ENCODE peak calls at places on chromosomes 3 and 15, in nine cellular contexts. O, D, Q, T, C, V, K, R and A are unnamed samples.

GRCh38 chr15:89052474-89052873 is 35.8 kb upstream of the ABHD2 start:
- DNase-seq in O (no peak), D (peak; percentile 51), Q (no peak), T (no peak), C (peak; percentile 95), V (peak; percentile 96), K (no peak), R (no peak), A (peak; percentile 98)

GRCh38 chr3:182486459-182486858 is 306.8 kb upstream of the ATP11B start:
- DNase-seq in O (peak; percentile 16), D (no peak), Q (no peak), T (no peak), C (no peak), V (no peak), K (no peak), R (no peak), A (no peak)

GRCh38 chr3:103904991-103905390 is 1461.7 kb upstream of the ALCAM start:
- DNase-seq in O (no peak), D (no peak), Q (no peak), T (no peak), C (no peak), V (no peak), K (no peak), R (no peak), A (no peak)

GRCh38 chr15:45023659-45024320 is 795 bp downstream of the SORD start:
- DNase-seq in O (peak; percentile 54), D (peak; percentile 8), Q (no peak), T (no peak), C (peak; percentile 2), V (peak; percentile 2), K (no peak), R (no peak), A (no peak)

GRCh38 chr3:35970793-35971192 is 331.5 kb downstream of the ARPP21 start:
- DNase-seq in O (peak; percentile 44), D (no peak), Q (no peak), T (no peak), C (no peak), V (no peak), K (no peak), R (no peak), A (no peak)

GRCh38 chr15:74134387-74135027 is 4.1 kb downstream of the ISLR2 start:
- DNase-seq in O (no peak), D (no peak), Q (peak; percentile 78), T (no peak), C (no peak), V (no peak), K (no peak), R (no peak), A (no peak)

GRCh38 chr15:94411279-94411678 is 179.9 kb downstream of the MCTP2 start:
- DNase-seq in O (no peak), D (no peak), Q (no peak), T (no peak), C (no peak), V (no peak), K (no peak), R (no peak), A (no peak)

GRCh38 chr3:23113455-23114171 is 89.5 kb upstream of the UBE2E2 start:
- DNase-seq in O (peak; percentile 89), D (peak; percentile 91), Q (no peak), T (no peak), C (peak; percentile 24), V (peak; percentile 60), K (no peak), R (no peak), A (peak; percentile 39)

GRCh38 chr3:46896386-46896785 is 18.9 kb downstream of the PTH1R start:
- DNase-seq in O (no peak), D (no peak), Q (peak; percentile 55), T (no peak), C (no peak), V (no peak), K (no peak), R (no peak), A (no peak)

GRCh38 chr15:81088496-81088895 is 45.6 kb upstream of the CFAP161 start:
- DNase-seq in O (no peak), D (no peak), Q (no peak), T (no peak), C (no peak), V (no peak), K (no peak), R (no peak), A (no peak)

GRCh38 chr3:18445421-18446066 is 20.4 kb upstream of the SATB1 start:
- DNase-seq in O (no peak), D (no peak), Q (no peak), T (no peak), C (no peak), V (no peak), K (no peak), R (no peak), A (no peak)

GRCh38 chr3:132785292-132785691 is 63.1 kb upstream of the NPHP3 start:
- DNase-seq in O (no peak), D (peak; percentile 60), Q (no peak), T (no peak), C (no peak), V (peak; percentile 11), K (peak; percentile 53), R (no peak), A (no peak)

GRCh38 chr3:147838650-147839049 is 429.5 kb downstream of the ZIC1 start:
- DNase-seq in O (peak; percentile 18), D (peak; percentile 18), Q (no peak), T (no peak), C (no peak), V (peak; percentile 44), K (no peak), R (no peak), A (no peak)

GRCh38 chr3:169454823-169455222 is 208.7 kb downstream of the MECOM start:
- DNase-seq in O (peak; percentile 82), D (peak; percentile 97), Q (no peak), T (no peak), C (peak; percentile 16), V (peak; percentile 87), K (no peak), R (no peak), A (peak; percentile 58)

GRCh38 chr15:100944237-100944875 is 25.2 kb downstream of the LRRK1 start:
- DNase-seq in O (no peak), D (no peak), Q (no peak), T (no peak), C (no peak), V (peak; percentile 18), K (no peak), R (no peak), A (no peak)

GRCh38 chr3:77041756-77042155 is 1.9 kb downstream of the ROBO2 start:
- DNase-seq in O (no peak), D (no peak), Q (no peak), T (no peak), C (no peak), V (no peak), K (no peak), R (no peak), A (no peak)

GRCh38 chr3:77041156-77041696 is 1.3 kb downstream of the ROBO2 start:
- DNase-seq in O (no peak), D (no peak), Q (peak; percentile 13), T (no peak), C (no peak), V (no peak), K (no peak), R (no peak), A (no peak)

GRCh38 chr3:77039606-77040553 is at the start of gene ROBO2:
- DNase-seq in O (no peak), D (peak; percentile 2), Q (peak; percentile 42), T (peak; percentile 56), C (peak; percentile 14), V (peak; percentile 20), K (no peak), R (no peak), A (no peak)

GRCh38 chr3:77045686-77046085 is 5.8 kb downstream of the ROBO2 start:
- DNase-seq in O (no peak), D (no peak), Q (no peak), T (no peak), C (no peak), V (no peak), K (no peak), R (no peak), A (no peak)

GRCh38 chr3:77042892-77043291 is 3.0 kb downstream of the ROBO2 start:
- DNase-seq in O (peak; percentile 23), D (no peak), Q (no peak), T (no peak), C (no peak), V (no peak), K (no peak), R (no peak), A (no peak)
- TF ChIP-seq CTCF in O (peak; percentile 53), D (peak; percentile 6), Q (no peak), T (no peak), C (peak; percentile 51), V (no peak), K (peak; percentile 27), R (peak; percentile 15), A (peak; percentile 45)

DNA sequence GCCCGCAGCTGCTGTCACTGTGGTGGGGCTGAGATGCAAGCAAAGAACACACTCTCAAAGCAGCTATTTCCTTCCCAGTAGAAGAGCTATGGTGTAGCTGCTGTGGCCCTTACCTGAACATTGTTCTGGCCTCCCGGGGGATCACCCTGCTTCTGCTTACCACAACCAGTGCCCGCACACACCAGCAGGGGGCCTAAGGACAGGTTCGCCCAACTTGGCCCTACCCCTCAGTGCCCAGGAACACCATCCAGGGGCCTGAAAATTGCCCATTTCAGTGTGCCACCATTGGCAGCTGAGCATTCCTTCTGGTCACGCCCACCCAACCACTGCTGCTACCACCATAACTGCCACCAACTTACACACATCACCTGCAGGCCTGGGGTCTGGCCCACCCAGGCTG is 113.0 kb downstream of the TP63 start:
- DNase-seq in O (no peak), D (no peak), Q (no peak), T (no peak), C (no peak), V (no peak), K (no peak), R (no peak), A (no peak)
- TF ChIP-seq CTCF in O (peak; percentile 22), D (no peak), Q (no peak), T (no peak), C (peak; percentile 23), V (no peak), K (no peak), R (no peak), A (no peak)

GRCh38 chr3:30135190-30135589 is 471.2 kb upstream of the TGFBR2 start:
- DNase-seq in O (peak; percentile 48), D (no peak), Q (no peak), T (no peak), C (no peak), V (peak; percentile 39), K (no peak), R (peak; percentile 32), A (no peak)
- TF ChIP-seq CTCF in O (peak; percentile 63), D (no peak), Q (no peak), T (no peak), C (peak; percentile 17), V (peak; percentile 27), K (peak; percentile 15), R (peak; percentile 69), A (peak; percentile 22)

DNA sequence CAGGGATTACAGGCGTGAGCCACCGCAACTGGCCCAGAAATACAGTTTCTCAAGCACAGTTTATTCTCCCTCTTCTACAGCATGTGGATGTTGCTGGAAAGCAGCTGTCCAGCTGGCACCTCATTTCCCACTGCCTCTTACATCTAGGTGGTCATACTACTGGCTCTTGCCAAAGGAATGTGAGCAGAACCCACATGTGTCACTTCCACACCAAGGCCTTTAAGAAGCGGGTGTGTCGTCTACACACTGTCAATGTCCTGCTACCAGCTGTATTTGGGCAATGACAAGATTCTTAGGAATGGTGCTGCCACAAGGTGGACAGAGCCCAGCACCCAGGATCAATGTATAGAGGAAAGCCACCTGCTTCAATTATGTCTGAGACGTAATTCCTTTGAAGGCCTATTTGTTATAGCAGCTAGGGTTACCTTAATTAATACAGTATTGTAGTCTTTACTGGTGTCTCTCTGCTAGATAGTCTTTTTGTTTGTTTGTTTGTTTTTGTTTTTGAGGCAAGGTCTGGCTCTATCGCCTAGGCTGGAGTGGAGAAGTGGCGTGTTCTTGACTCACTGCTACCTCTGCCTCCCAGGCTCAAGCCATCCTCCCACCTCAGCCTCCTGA is 15.1 kb upstream of the RAB7A start:
- DNase-seq in O (peak; percentile 61), D (no peak), Q (no peak), T (no peak), C (no peak), V (no peak), K (no peak), R (no peak), A (no peak)
- TF ChIP-seq CTCF in O (no peak), D (no peak), Q (no peak), T (no peak), C (no peak), V (no peak), K (no peak), R (no peak), A (no peak)